ENCODE peak calls at places on chromosome 1, in six cellular contexts. One of them, this sample, is unnamed.

GRCh38 chr1:67441183-67441582 is 11.0 kb upstream of the SERBP1 start:
- DNase-seq in D721Med: no peak
- DNase-seq in amniotic stem cell: no peak
- DNase-seq in nucleus accumbens: no peak
- DNase-seq in ELF-1: no peak
- DNase-seq in NCI-H1417 treated with DMSO at 0.1 percent for 48 hours: no peak
- DNase-seq in this sample: peak; percentile 19

GRCh38 chr1:22916469-22916817 is 56.2 kb downstream of the LACTBL1 start:
- DNase-seq in ELF-1: no peak
- DNase-seq in D721Med: no peak
- DNase-seq in NCI-H1417 treated with DMSO at 0.1 percent for 48 hours: no peak
- DNase-seq in nucleus accumbens: peak; percentile 64
- DNase-seq in amniotic stem cell: no peak
- DNase-seq in this sample: no peak

GRCh38 chr1:8516793-8517556 is 199.1 kb downstream of the SLC45A1 start:
- DNase-seq in NCI-H1417 treated with DMSO at 0.1 percent for 48 hours: no peak
- DNase-seq in D721Med: no peak
- DNase-seq in nucleus accumbens: no peak
- DNase-seq in amniotic stem cell: no peak
- DNase-seq in ELF-1: no peak
- DNase-seq in this sample: peak; percentile 29

GRCh38 chr1:109760581-109761226 is 3.0 kb downstream of the EPS8L3 start:
- DNase-seq in D721Med: no peak
- DNase-seq in ELF-1: peak; percentile 14
- DNase-seq in NCI-H1417 treated with DMSO at 0.1 percent for 48 hours: no peak
- DNase-seq in nucleus accumbens: no peak
- DNase-seq in amniotic stem cell: no peak
- DNase-seq in this sample: no peak

GRCh38 chr1:93614550-93615200 is 67.0 kb downstream of the BCAR3 start:
- DNase-seq in D721Med: no peak
- DNase-seq in amniotic stem cell: peak; percentile 34
- DNase-seq in ELF-1: no peak
- DNase-seq in nucleus accumbens: no peak
- DNase-seq in NCI-H1417 treated with DMSO at 0.1 percent for 48 hours: no peak
- DNase-seq in this sample: no peak

GRCh38 chr1:13818926-13819325 is 118.9 kb downstream of the PRDM2 start:
- DNase-seq in amniotic stem cell: no peak
- DNase-seq in ELF-1: no peak
- DNase-seq in nucleus accumbens: no peak
- DNase-seq in D721Med: no peak
- DNase-seq in NCI-H1417 treated with DMSO at 0.1 percent for 48 hours: no peak
- DNase-seq in this sample: no peak

GRCh38 chr1:219066631-219067349 is 106.9 kb upstream of the LYPLAL1 start:
- DNase-seq in nucleus accumbens: no peak
- DNase-seq in NCI-H1417 treated with DMSO at 0.1 percent for 48 hours: peak; percentile 6
- DNase-seq in ELF-1: peak; percentile 6
- DNase-seq in D721Med: no peak
- DNase-seq in amniotic stem cell: peak; percentile 41
- DNase-seq in this sample: no peak

GRCh38 chr1:66374561-66375111 is 159.3 kb upstream of the SGIP1 start:
- DNase-seq in amniotic stem cell: peak; percentile 84
- DNase-seq in NCI-H1417 treated with DMSO at 0.1 percent for 48 hours: no peak
- DNase-seq in ELF-1: no peak
- DNase-seq in nucleus accumbens: no peak
- DNase-seq in D721Med: no peak
- DNase-seq in this sample: no peak

GRCh38 chr1:22454476-22455056 is 2.9 kb downstream of the ZBTB40 start:
- DNase-seq in D721Med: no peak
- DNase-seq in amniotic stem cell: no peak
- DNase-seq in nucleus accumbens: no peak
- DNase-seq in ELF-1: peak; percentile 20
- DNase-seq in NCI-H1417 treated with DMSO at 0.1 percent for 48 hours: no peak
- DNase-seq in this sample: no peak

GRCh38 chr1:27388337-27389005 is 4.0 kb upstream of the GPR3 start:
- DNase-seq in NCI-H1417 treated with DMSO at 0.1 percent for 48 hours: no peak
- DNase-seq in D721Med: no peak
- DNase-seq in nucleus accumbens: no peak
- DNase-seq in amniotic stem cell: no peak
- DNase-seq in ELF-1: peak; percentile 83
- DNase-seq in this sample: peak; percentile 49

GRCh38 chr1:190475394-190476250 is 2.0 kb downstream of the BRINP3 start:
- DNase-seq in D721Med: no peak
- DNase-seq in NCI-H1417 treated with DMSO at 0.1 percent for 48 hours: no peak
- DNase-seq in amniotic stem cell: no peak
- DNase-seq in nucleus accumbens: no peak
- DNase-seq in ELF-1: no peak
- DNase-seq in this sample: peak; percentile 61

GRCh38 chr1:63705058-63705457 is 68.8 kb upstream of the ROR1 start:
- DNase-seq in NCI-H1417 treated with DMSO at 0.1 percent for 48 hours: no peak
- DNase-seq in ELF-1: no peak
- DNase-seq in amniotic stem cell: no peak
- DNase-seq in nucleus accumbens: no peak
- DNase-seq in D721Med: no peak
- DNase-seq in this sample: no peak

GRCh38 chr1:201565771-201566528 is 27.0 kb downstream of the NAV1 start:
- DNase-seq in D721Med: no peak
- DNase-seq in ELF-1: no peak
- DNase-seq in nucleus accumbens: no peak
- DNase-seq in amniotic stem cell: no peak
- DNase-seq in NCI-H1417 treated with DMSO at 0.1 percent for 48 hours: no peak
- DNase-seq in this sample: no peak

GRCh38 chr1:68136187-68136586 is 85.8 kb upstream of the DIRAS3 start:
- DNase-seq in amniotic stem cell: no peak
- DNase-seq in D721Med: no peak
- DNase-seq in ELF-1: no peak
- DNase-seq in nucleus accumbens: no peak
- DNase-seq in NCI-H1417 treated with DMSO at 0.1 percent for 48 hours: no peak
- DNase-seq in this sample: no peak

GRCh38 chr1:68165665-68166064 is 66.7 kb downstream of the WLS start:
- DNase-seq in nucleus accumbens: no peak
- DNase-seq in NCI-H1417 treated with DMSO at 0.1 percent for 48 hours: no peak
- DNase-seq in amniotic stem cell: no peak
- DNase-seq in ELF-1: no peak
- DNase-seq in D721Med: no peak
- DNase-seq in this sample: no peak

GRCh38 chr1:24724345-24725208 is 20.7 kb upstream of the CLIC4 start:
- DNase-seq in NCI-H1417 treated with DMSO at 0.1 percent for 48 hours: no peak
- DNase-seq in amniotic stem cell: no peak
- DNase-seq in nucleus accumbens: no peak
- DNase-seq in ELF-1: peak; percentile 82
- DNase-seq in D721Med: no peak
- DNase-seq in this sample: peak; percentile 92

GRCh38 chr1:20477355-20478071 is 8.5 kb downstream of the CAMK2N1 start:
- DNase-seq in nucleus accumbens: no peak
- DNase-seq in amniotic stem cell: no peak
- DNase-seq in NCI-H1417 treated with DMSO at 0.1 percent for 48 hours: no peak
- DNase-seq in D721Med: no peak
- DNase-seq in ELF-1: no peak
- DNase-seq in this sample: no peak

GRCh38 chr1:201276891-201277290 is 6.4 kb upstream of the PKP1 start:
- DNase-seq in nucleus accumbens: no peak
- DNase-seq in NCI-H1417 treated with DMSO at 0.1 percent for 48 hours: no peak
- DNase-seq in amniotic stem cell: no peak
- DNase-seq in ELF-1: no peak
- DNase-seq in D721Med: no peak
- DNase-seq in this sample: no peak

GRCh38 chr1:162300057-162300917 is 76.4 kb downstream of the SPATA46 start:
- DNase-seq in nucleus accumbens: no peak
- DNase-seq in amniotic stem cell: no peak
- DNase-seq in ELF-1: no peak
- DNase-seq in NCI-H1417 treated with DMSO at 0.1 percent for 48 hours: no peak
- DNase-seq in D721Med: no peak
- DNase-seq in this sample: no peak

GRCh38 chr1:159054427-159054826 is 22.1 kb downstream of the AIM2 start:
- DNase-seq in D721Med: no peak
- DNase-seq in ELF-1: no peak
- DNase-seq in NCI-H1417 treated with DMSO at 0.1 percent for 48 hours: no peak
- DNase-seq in nucleus accumbens: no peak
- DNase-seq in amniotic stem cell: no peak
- DNase-seq in this sample: no peak

GRCh38 chr1:173101589-173101988 is 50.8 kb upstream of the TNFSF18 start:
- DNase-seq in nucleus accumbens: no peak
- DNase-seq in NCI-H1417 treated with DMSO at 0.1 percent for 48 hours: no peak
- DNase-seq in amniotic stem cell: no peak
- DNase-seq in D721Med: no peak
- DNase-seq in ELF-1: no peak
- DNase-seq in this sample: no peak

GRCh38 chr1:116558140-116558549 is 12.7 kb downstream of the CD58 start:
- DNase-seq in ELF-1: no peak
- DNase-seq in nucleus accumbens: no peak
- DNase-seq in D721Med: no peak
- DNase-seq in NCI-H1417 treated with DMSO at 0.1 percent for 48 hours: no peak
- DNase-seq in amniotic stem cell: no peak
- DNase-seq in this sample: no peak

GRCh38 chr1:215793210-215793609 is 226.1 kb downstream of the KCTD3 start:
- DNase-seq in NCI-H1417 treated with DMSO at 0.1 percent for 48 hours: no peak
- DNase-seq in ELF-1: no peak
- DNase-seq in amniotic stem cell: peak; percentile 80
- DNase-seq in nucleus accumbens: no peak
- DNase-seq in D721Med: no peak
- DNase-seq in this sample: no peak

GRCh38 chr1:16146888-16147614 is 8.8 kb downstream of the EPHA2 start:
- DNase-seq in amniotic stem cell: no peak
- DNase-seq in nucleus accumbens: no peak
- DNase-seq in NCI-H1417 treated with DMSO at 0.1 percent for 48 hours: no peak
- DNase-seq in D721Med: no peak
- DNase-seq in ELF-1: peak; percentile 73
- DNase-seq in this sample: no peak

GRCh38 chr1:85650645-85651044 is 57.6 kb downstream of the ZNHIT6 start:
- DNase-seq in NCI-H1417 treated with DMSO at 0.1 percent for 48 hours: no peak
- DNase-seq in amniotic stem cell: no peak
- DNase-seq in ELF-1: no peak
- DNase-seq in D721Med: no peak
- DNase-seq in nucleus accumbens: no peak
- DNase-seq in this sample: no peak

GRCh38 chr1:231027136-231027925 is 12.7 kb downstream of the FAM89A start:
- DNase-seq in D721Med: no peak
- DNase-seq in ELF-1: no peak
- DNase-seq in amniotic stem cell: no peak
- DNase-seq in NCI-H1417 treated with DMSO at 0.1 percent for 48 hours: no peak
- DNase-seq in nucleus accumbens: no peak
- DNase-seq in this sample: no peak